ENCODE peak calls at places on chromosome 21, in seven cellular contexts. H, L, R, Z, E, U and Q are unnamed samples.

GRCh38 chr21:42358261-42358660 is 7.5 kb upstream of the TFF2 start:
- DNase-seq in L (no peak), H (no peak), E (no peak), U (no peak), R (no peak), Z (no peak), Q (no peak)

GRCh38 chr21:43959231-43960041 is 52.7 kb upstream of the TRAPPC10 start:
- DNase-seq in H (no peak), Z (no peak), U (peak), R (no peak), E (no peak), L (no peak), Q (no peak)

GRCh38 chr21:35219719-35220118 is 170.6 kb upstream of the RUNX1 start:
- DNase-seq in U (no peak), H (no peak), R (no peak), E (no peak), Z (no peak), L (no peak), Q (no peak)

GRCh38 chr21:45004481-45005263 is 64.8 kb downstream of the SLX9 start:
- DNase-seq in E (no peak), H (no peak), U (no peak), L (no peak), Z (no peak), R (no peak), Q (no peak)

GRCh38 chr21:43591468-43592050 is 67.7 kb downstream of the HSF2BP start:
- DNase-seq in H (no peak), E (no peak), L (no peak), R (no peak), Z (no peak), U (no peak), Q (no peak)

GRCh38 chr21:35138665-35139381 is 89.7 kb upstream of the RUNX1 start:
- DNase-seq in R (no peak), H (no peak), U (peak), L (no peak), E (peak), Z (no peak), Q (peak)

GRCh38 chr21:44315691-44316208 is 15.9 kb downstream of the PFKL start:
- DNase-seq in Z (no peak), R (no peak), U (no peak), L (no peak), H (no peak), E (no peak), Q (no peak)

GRCh38 chr21:42145569-42146250 is 73.2 kb upstream of the ABCG1 start:
- DNase-seq in E (peak), L (peak), U (peak), Z (peak), R (peak), H (peak), Q (peak)

GRCh38 chr21:46188226-46189212 is 4.3 kb upstream of the SPATC1L start:
- DNase-seq in R (peak), E (no peak), H (peak), U (no peak), Z (no peak), L (no peak), Q (peak)

GRCh38 chr21:31557956-31558838 is 101.3 kb upstream of the SOD1 start:
- DNase-seq in L (peak), Z (no peak), H (peak), U (no peak), E (no peak), R (no peak), Q (peak)

GRCh38 chr21:32826317-32827167 is 55.0 kb upstream of the PAXBP1 start:
- DNase-seq in U (peak), E (peak), L (peak), R (peak), Z (peak), H (peak), Q (peak)

GRCh38 chr21:30251781-30252180 is 31.0 kb downstream of the KRTAP24-1 start:
- DNase-seq in H (no peak), L (no peak), E (no peak), U (no peak), Z (no peak), R (no peak), Q (no peak)

GRCh38 chr21:45067462-45068285 is 6.7 kb upstream of the ADARB1 start:
- DNase-seq in E (no peak), Z (no peak), L (no peak), H (no peak), U (no peak), R (no peak), Q (no peak)

GRCh38 chr21:42688226-42688840 is 34.9 kb downstream of the PDE9A start:
- DNase-seq in H (no peak), U (no peak), L (no peak), Z (no peak), R (no peak), E (no peak), Q (no peak)

GRCh38 chr21:41827951-41828883 is 50.9 kb downstream of the PRDM15 start:
- DNase-seq in U (no peak), R (no peak), Z (no peak), L (no peak), H (peak), E (peak), Q (no peak)

GRCh38 chr21:36004441-36004840 is 55.9 kb downstream of the SETD4 start:
- DNase-seq in Z (no peak), U (no peak), E (no peak), L (no peak), R (no peak), H (no peak), Q (no peak)

GRCh38 chr21:43590220-43590619 is 69.1 kb downstream of the HSF2BP start:
- DNase-seq in R (no peak), E (no peak), U (no peak), H (no peak), Z (no peak), L (no peak), Q (no peak)

GRCh38 chr21:37257526-37257966 is 9.6 kb downstream of the VPS26C start:
- DNase-seq in E (no peak), H (peak), L (peak), R (peak), Z (no peak), U (peak), Q (peak)

GRCh38 chr21:41712730-41713129 is 54.1 kb downstream of the RIPK4 start:
- DNase-seq in E (no peak), H (no peak), L (no peak), R (no peak), U (no peak), Z (no peak), Q (no peak)

GRCh38 chr21:45184869-45185268 is 102.8 kb downstream of the POFUT2 start:
- DNase-seq in R (no peak), L (no peak), U (no peak), Z (no peak), E (no peak), H (no peak), Q (no peak)

GRCh38 chr21:28272272-28272992 is 720.2 kb downstream of the LTN1 start:
- DNase-seq in L (no peak), H (no peak), E (no peak), U (no peak), R (no peak), Z (no peak), Q (peak)

GRCh38 chr21:23887709-23888303 is 1719.5 kb downstream of the MRPL39 start:
- DNase-seq in H (no peak), U (peak), L (peak), Z (no peak), E (peak), R (no peak), Q (no peak)

GRCh38 chr21:42835611-42836401 is 43.5 kb downstream of the WDR4 start:
- DNase-seq in E (no peak), U (no peak), L (no peak), R (no peak), Z (no peak), H (no peak), Q (no peak)

GRCh38 chr21:31173881-31174555 is 135.7 kb upstream of the KRTAP19-8 start:
- DNase-seq in U (no peak), Z (no peak), E (no peak), H (no peak), L (no peak), R (no peak), Q (no peak)

GRCh38 chr21:38910390-38911008 is 104.8 kb downstream of the ETS2 start:
- DNase-seq in R (no peak), Z (no peak), L (no peak), E (no peak), U (no peak), H (no peak), Q (no peak)

GRCh38 chr21:38244885-38245869 is 11.6 kb upstream of the KCNJ15 start:
- DNase-seq in U (peak), L (no peak), E (no peak), H (no peak), R (peak), Z (peak), Q (peak)

GRCh38 chr21:32834825-32835224 is 63.3 kb upstream of the PAXBP1 start:
- DNase-seq in Z (no peak), R (no peak), E (no peak), H (peak), U (no peak), L (no peak), Q (no peak)

GRCh38 chr21:33642896-33643657 is 776 bp downstream of the ITSN1 start:
- DNase-seq in L (no peak), R (peak), U (peak), E (peak), H (peak), Z (no peak), Q (no peak)

GRCh38 chr21:17497345-17497744 is 15.5 kb upstream of the CXADR start:
- DNase-seq in R (no peak), H (no peak), L (no peak), E (no peak), Z (no peak), U (no peak), Q (no peak)

GRCh38 chr21:33373451-33373850 is 29.8 kb upstream of the IFNGR2 start:
- DNase-seq in L (no peak), Z (no peak), E (no peak), H (no peak), U (no peak), R (no peak), Q (no peak)

GRCh38 chr21:35738342-35738961 is 321.9 kb downstream of the SETD4 start:
- DNase-seq in H (no peak), Z (no peak), E (no peak), R (no peak), L (no peak), U (no peak), Q (peak)

GRCh38 chr21:39313457-39314154 is at the start of gene BRWD1:
- DNase-seq in U (peak), H (peak), E (peak), R (peak), L (peak), Z (peak), Q (peak)

GRCh38 chr21:26011292-26011940 is 159.2 kb downstream of the APP start:
- DNase-seq in Z (no peak), L (no peak), U (no peak), H (no peak), E (no peak), R (no peak), Q (no peak)

GRCh38 chr21:36839123-36839522 is 127.3 kb downstream of the HLCS start:
- DNase-seq in E (no peak), Z (no peak), U (no peak), H (no peak), R (peak), L (no peak), Q (peak)

GRCh38 chr21:38170283-38170682 is 86.5 kb upstream of the KCNJ15 start:
- DNase-seq in H (peak), L (no peak), Z (no peak), R (no peak), U (no peak), E (peak), Q (peak)